ENCODE peak calls at places on chromosomes 1 and 21, in eight cellular contexts. V is transverse colon, R is lower leg skin, I is fibroblast of mammary gland, A is fibroblast of the aortic adventitia, W is AG09319, M is GM20000, T is colonic mucosa. X is an unnamed sample.

GRCh38 chr1:201724039-201724759 is 104.8 kb upstream of the IPO9 start:
- DNase-seq in V (no peak), R (no peak), I (no peak), A (no peak), W (no peak), M (no peak), T (no peak), X (no peak)

GRCh38 chr1:47225430-47226100 is 6.5 kb downstream of the TAL1 start:
- DNase-seq in V (no peak), R (no peak), I (no peak), A (no peak), W (no peak), M (no peak), T (no peak), X (no peak)

GRCh38 chr1:93614550-93615200 is 67.0 kb downstream of the BCAR3 start:
- DNase-seq in V (peak; percentile 70), R (no peak), I (peak; percentile 47), A (peak; percentile 86), W (peak; percentile 75), M (no peak), T (peak; percentile 83), X (no peak)

GRCh38 chr1:117565745-117566455 is 39.9 kb upstream of the TENT5C start:
- DNase-seq in V (no peak), R (peak; percentile 9), I (no peak), A (no peak), W (no peak), M (no peak), T (no peak), X (no peak)

GRCh38 chr1:30754684-30755171 is 2.8 kb downstream of the LAPTM5 start:
- DNase-seq in V (no peak), R (no peak), I (no peak), A (no peak), W (no peak), M (peak; percentile 56), T (no peak), X (no peak)

GRCh38 chr1:9265966-9266365 is 26.7 kb upstream of the SPSB1 start:
- DNase-seq in V (no peak), R (no peak), I (no peak), A (no peak), W (no peak), M (no peak), T (no peak), X (no peak)

GRCh38 chr1:116006486-116006964 is 30.2 kb downstream of the SLC22A15 start:
- DNase-seq in V (no peak), R (no peak), I (no peak), A (no peak), W (no peak), M (peak; percentile 28), T (no peak), X (no peak)

GRCh38 chr1:236280438-236281285 is 1.1 kb downstream of the ERO1B start:
- DNase-seq in V (peak; percentile 12), R (peak; percentile 18), I (no peak), A (no peak), W (no peak), M (peak; percentile 32), T (peak; percentile 23), X (no peak)

GRCh38 chr1:156752843-156753486 is 1.5 kb upstream of the HDGF start:
- DNase-seq in V (no peak), R (no peak), I (no peak), A (peak; percentile 29), W (peak; percentile 29), M (no peak), T (no peak), X (no peak)

GRCh38 chr1:218299416-218299815 is 14.3 kb downstream of the RRP15 start:
- DNase-seq in V (no peak), R (no peak), I (peak; percentile 73), A (peak; percentile 85), W (peak; percentile 30), M (no peak), T (no peak), X (no peak)

GRCh38 chr1:88204768-88205167 is 479.3 kb upstream of the PKN2 start:
- DNase-seq in V (no peak), R (no peak), I (no peak), A (no peak), W (no peak), M (no peak), T (no peak), X (no peak)

DNA sequence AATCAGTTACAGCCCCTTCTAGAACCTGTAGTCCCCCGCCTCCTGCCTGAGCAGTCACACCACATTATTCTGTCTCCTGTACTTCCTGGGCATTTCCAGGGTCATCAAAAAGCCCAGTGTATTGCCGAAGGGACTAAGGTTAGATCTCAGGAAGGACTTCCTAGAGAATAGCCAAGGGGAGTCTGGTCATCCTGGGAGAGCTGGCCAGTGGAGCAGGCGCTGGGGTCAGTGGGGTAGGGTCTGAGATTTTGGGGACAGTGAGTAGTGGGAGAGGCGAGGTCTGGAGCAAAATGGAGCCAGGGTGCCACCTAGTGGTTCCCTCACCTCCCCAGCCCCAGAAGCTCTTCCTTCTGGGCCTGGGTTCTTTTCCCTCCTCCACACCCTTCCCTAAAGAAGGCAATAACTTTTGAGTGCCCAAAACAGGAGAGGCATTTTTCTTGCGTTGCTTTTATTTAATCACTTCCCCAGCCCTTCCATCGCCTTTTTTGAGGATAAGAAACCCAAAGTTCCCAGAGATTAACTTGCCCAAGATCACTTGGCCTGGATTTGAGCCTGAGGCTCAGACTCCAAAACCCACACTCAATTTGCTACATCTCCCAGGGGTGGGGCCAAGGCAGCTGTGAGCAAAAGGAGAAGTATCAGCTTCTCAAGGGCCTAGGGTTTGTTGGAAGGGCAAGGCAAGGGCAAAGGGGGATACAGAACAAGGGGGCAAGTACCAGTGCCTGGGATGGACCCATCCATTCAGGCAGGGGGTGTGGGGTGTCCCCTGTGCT is 7.3 kb upstream of the PMVK start:
- DNase-seq in V (peak; percentile 56), R (no peak), I (no peak), A (peak; percentile 30), W (no peak), M (peak; percentile 69), T (peak; percentile 62), X (peak; percentile 55)
- TF ChIP-seq CTCF in V (peak; percentile 71), R (no peak), I (peak; percentile 79), A (peak; percentile 79), W (peak; percentile 77), M (peak; percentile 61), T (peak; percentile 70), X (peak; percentile 83)

DNA sequence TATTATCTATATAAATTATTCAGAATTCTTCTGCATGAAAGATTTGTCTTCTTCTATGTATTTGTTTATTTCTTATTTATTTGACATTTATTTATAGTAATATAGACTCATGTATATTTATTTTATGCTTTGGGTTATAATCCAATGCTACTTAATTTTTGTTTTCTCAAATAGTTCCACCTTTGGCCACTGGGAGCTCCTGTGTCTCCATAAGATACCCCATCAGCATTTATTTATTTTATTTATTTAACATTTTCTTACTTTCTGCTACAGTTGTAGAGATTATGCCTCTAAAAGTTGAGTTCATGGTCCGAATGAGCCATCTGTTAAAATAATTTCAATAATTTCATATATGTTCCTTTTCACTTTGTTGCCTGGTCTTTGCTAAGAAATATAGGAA is 289.4 kb downstream of the ADGRL2 start:
- DNase-seq in V (no peak), R (no peak), I (peak; percentile 18), A (peak; percentile 41), W (no peak), M (no peak), T (no peak), X (no peak)
- TF ChIP-seq CTCF in V (no peak), R (no peak), I (peak; percentile 49), A (peak; percentile 59), W (peak; percentile 37), M (no peak), T (no peak), X (peak; percentile 51)

DNA sequence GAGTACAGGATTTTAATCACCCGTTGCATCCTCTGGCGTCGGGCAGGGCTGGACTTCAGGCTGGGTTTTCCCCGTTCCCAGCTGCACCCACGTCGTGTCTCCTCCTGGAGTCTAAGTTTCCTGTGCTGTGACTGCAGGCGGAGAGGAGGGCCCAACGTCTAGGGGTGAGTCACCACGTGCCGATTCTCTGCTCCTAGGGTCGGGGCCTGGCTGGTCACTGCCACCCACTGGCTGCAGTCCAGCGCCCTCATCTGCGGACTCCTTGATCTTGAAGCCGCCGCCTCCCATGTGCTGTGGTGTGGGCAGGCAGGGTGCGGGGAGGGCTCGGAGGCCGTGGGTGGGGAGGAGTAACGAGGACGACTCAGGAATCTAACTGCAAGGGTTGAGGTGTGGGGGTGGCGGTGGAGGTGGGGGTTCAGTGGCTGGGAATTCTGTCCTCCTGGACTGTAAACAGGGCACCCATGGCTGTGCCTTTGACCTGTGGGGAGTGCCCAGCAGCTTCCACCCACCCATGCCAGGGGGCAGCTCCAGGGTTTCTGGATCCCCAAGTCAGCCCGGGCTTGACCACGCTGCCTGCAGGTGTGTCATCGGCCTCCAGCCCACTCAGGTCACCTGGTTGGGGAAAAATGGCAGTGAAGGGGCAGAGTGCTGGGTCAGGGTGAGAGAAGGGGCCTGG is 77.8 kb downstream of the ALPL start:
- DNase-seq in V (peak; percentile 25), R (peak; percentile 36), I (peak; percentile 84), A (peak; percentile 78), W (peak; percentile 42), M (no peak), T (no peak), X (no peak)
- TF ChIP-seq CTCF in V (no peak), R (no peak), I (no peak), A (no peak), W (no peak), M (no peak), T (no peak), X (no peak)

GRCh38 chr21:17560377-17560776 is 47.5 kb downstream of the CXADR start:
- DNase-seq in V (no peak), R (no peak), I (no peak), A (no peak), W (no peak), M (no peak), T (no peak), X (no peak)

GRCh38 chr21:17552410-17552809 is 39.6 kb downstream of the CXADR start:
- DNase-seq in V (no peak), R (no peak), I (no peak), A (no peak), W (no peak), M (no peak), T (no peak), X (no peak)

GRCh38 chr21:17554120-17554519 is 41.3 kb downstream of the CXADR start:
- DNase-seq in V (no peak), R (no peak), I (no peak), A (no peak), W (no peak), M (no peak), T (no peak), X (no peak)

GRCh38 chr21:17550671-17551308 is 37.9 kb downstream of the CXADR start:
- DNase-seq in V (no peak), R (no peak), I (peak; percentile 16), A (peak; percentile 10), W (no peak), M (no peak), T (no peak), X (no peak)

DNA sequence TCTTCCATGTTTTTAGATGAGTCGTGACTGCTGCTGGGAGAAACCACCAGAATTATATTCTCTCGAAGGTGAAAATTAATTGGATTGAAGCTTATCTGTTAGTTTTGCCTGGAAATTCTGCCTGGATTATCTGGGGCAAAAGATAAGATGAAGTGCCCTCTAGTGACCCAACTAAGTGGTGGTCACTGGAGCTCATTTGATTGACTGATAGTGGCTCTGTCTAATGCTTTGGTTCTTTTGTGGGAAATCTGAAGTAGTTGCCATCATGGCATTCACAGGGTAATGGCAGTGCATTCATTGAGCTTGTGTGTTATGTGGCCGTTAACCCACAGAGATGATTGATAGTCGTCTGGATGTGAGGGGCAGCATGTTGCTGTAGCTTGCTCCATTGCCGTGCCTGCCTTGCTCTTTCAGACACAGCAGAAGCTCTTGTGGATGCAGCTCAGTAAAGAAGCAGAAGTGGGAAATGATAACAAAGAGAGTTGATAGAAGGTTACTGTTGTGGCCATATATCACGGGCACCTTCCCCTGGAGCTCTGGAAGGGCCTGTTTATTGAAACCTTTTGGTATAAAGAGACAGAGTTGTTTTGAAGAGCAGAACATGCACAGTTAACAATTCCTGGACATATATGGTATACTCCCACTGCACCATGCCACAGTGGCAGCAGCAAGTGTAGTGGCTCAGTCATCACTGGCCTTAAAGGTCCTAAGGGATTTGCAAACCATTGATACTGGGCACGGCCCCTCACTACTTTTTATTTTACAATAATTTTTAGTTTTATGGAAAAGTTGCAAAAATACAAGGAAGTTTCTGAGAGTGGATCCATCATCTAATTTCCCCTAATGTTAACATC is 42.0 kb downstream of the CXADR start:
- DNase-seq in V (no peak), R (no peak), I (peak; percentile 35), A (peak; percentile 16), W (no peak), M (peak; percentile 21), T (no peak), X (no peak)
- TF ChIP-seq CTCF in V (peak; percentile 12), R (no peak), I (peak; percentile 42), A (peak; percentile 9), W (peak; percentile 49), M (no peak), T (peak; percentile 28), X (peak; percentile 32)

X was measured in neural crest cell.